ENCODE peak calls at places on chromosome 14, in eight cellular contexts. U is adrenal gland; W is sigmoid colon; H is testis; E is PC-9; A is CD8-positive, alpha-beta T cell; T is cardiac muscle cell; Z is H9. B is an unnamed sample.

GRCh38 chr14:73235531-73236155 is 1.7 kb upstream of the PAPLN start:
- DNase-seq in U (no peak), W (peak; percentile 64), H (peak; percentile 71), E (no peak), A (no peak), T (peak; percentile 84), Z (peak; percentile 60), B (no peak)

GRCh38 chr14:86712727-86713126 is 1182.8 kb downstream of the FLRT2 start:
- DNase-seq in U (no peak), W (no peak), H (no peak), E (no peak), A (no peak), T (no peak), Z (no peak), B (no peak)

GRCh38 chr14:56118611-56119181 is 485 bp downstream of the PELI2 start:
- DNase-seq in U (peak; percentile 38), W (peak; percentile 71), H (peak; percentile 43), E (peak; percentile 15), A (peak; percentile 27), T (peak; percentile 18), Z (no peak), B (peak; percentile 12)

GRCh38 chr14:71438684-71439083 is 493.5 kb upstream of the RGS6 start:
- DNase-seq in U (peak; percentile 15), W (no peak), H (no peak), E (no peak), A (no peak), T (peak; percentile 39), Z (no peak), B (no peak)

GRCh38 chr14:66503532-66503931 is 4.4 kb upstream of the GPHN start:
- DNase-seq in U (no peak), W (no peak), H (no peak), E (no peak), A (no peak), T (peak; percentile 81), Z (no peak), B (no peak)

GRCh38 chr14:26596722-26597030 is 1.2 kb downstream of the NOVA1 start:
- DNase-seq in U (peak; percentile 7), W (peak; percentile 63), H (peak; percentile 22), E (no peak), A (no peak), T (peak; percentile 20), Z (peak; percentile 25), B (no peak)

GRCh38 chr14:104438166-104438887 is 141.2 kb upstream of the C14orf180 start:
- DNase-seq in U (no peak), W (no peak), H (no peak), E (no peak), A (no peak), T (no peak), Z (no peak), B (no peak)

GRCh38 chr14:74548881-74549280 is 55.3 kb downstream of the ISCA2 start:
- DNase-seq in U (peak; percentile 37), W (peak; percentile 75), H (no peak), E (no peak), A (no peak), T (peak; percentile 72), Z (no peak), B (no peak)

GRCh38 chr14:105845725-105846309 is 319.4 kb downstream of the TMEM121 start:
- DNase-seq in U (no peak), W (no peak), H (no peak), E (no peak), A (no peak), T (no peak), Z (no peak), B (no peak)

GRCh38 chr14:50928002-50928635 is 16.2 kb downstream of the PYGL start:
- DNase-seq in U (peak; percentile 20), W (no peak), H (no peak), E (no peak), A (no peak), T (peak; percentile 95), Z (no peak), B (no peak)

GRCh38 chr14:90561031-90561430 is 164.2 kb downstream of the CALM1 start:
- DNase-seq in U (no peak), W (peak; percentile 61), H (no peak), E (no peak), A (no peak), T (no peak), Z (no peak), B (no peak)

GRCh38 chr14:91886961-91887360 is 19.6 kb upstream of the TC2N start:
- DNase-seq in U (no peak), W (no peak), H (no peak), E (no peak), A (no peak), T (no peak), Z (no peak), B (no peak)

DNA sequence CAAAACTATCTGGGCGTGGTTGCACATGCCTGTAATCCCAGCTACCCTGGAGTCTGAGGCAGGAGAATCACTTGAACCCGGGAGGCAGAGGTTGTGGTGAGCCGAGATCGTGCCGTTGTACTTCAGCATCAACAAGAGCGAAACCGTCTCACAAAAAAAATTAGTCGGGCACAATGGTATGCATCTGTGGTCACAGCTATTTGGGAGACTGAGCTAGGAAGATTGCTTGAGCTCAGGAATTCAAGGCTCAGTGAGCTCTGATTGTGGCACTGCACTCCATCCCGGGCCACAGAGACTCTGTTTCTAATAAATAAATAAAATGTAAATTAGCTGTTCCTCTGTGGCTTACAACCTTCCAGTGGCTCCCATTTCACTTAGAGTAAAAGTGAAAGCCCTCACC is 28.0 kb downstream of the RCOR1 start:
- DNase-seq in U (no peak), W (no peak), H (no peak), E (no peak), A (no peak), T (peak; percentile 46), Z (no peak), B (no peak)
- H3K27ac ChIP-seq in U (no peak overlapping the region), W (no peak overlapping the region), H (no peak overlapping the region), E (no peak overlapping the region), A (no peak overlapping the region), T (no peak overlapping the region), Z (no peak overlapping the region), B (no peak overlapping the region)

GRCh38 chr14:88904206-88904647 is 79.8 kb downstream of the TTC8 start:
- DNase-seq in U (no peak), W (no peak), H (no peak), E (no peak), A (no peak), T (no peak), Z (no peak), B (no peak)

GRCh38 chr14:88902850-88903249 is 78.4 kb downstream of the TTC8 start:
- DNase-seq in U (no peak), W (no peak), H (no peak), E (no peak), A (no peak), T (no peak), Z (no peak), B (no peak)

GRCh38 chr14:88904864-88905263 is 80.4 kb downstream of the TTC8 start:
- DNase-seq in U (no peak), W (no peak), H (no peak), E (no peak), A (no peak), T (peak; percentile 61), Z (no peak), B (no peak)

GRCh38 chr14:88901199-88901588 is 76.7 kb downstream of the TTC8 start:
- DNase-seq in U (no peak), W (no peak), H (no peak), E (no peak), A (no peak), T (no peak), Z (no peak), B (no peak)

DNA sequence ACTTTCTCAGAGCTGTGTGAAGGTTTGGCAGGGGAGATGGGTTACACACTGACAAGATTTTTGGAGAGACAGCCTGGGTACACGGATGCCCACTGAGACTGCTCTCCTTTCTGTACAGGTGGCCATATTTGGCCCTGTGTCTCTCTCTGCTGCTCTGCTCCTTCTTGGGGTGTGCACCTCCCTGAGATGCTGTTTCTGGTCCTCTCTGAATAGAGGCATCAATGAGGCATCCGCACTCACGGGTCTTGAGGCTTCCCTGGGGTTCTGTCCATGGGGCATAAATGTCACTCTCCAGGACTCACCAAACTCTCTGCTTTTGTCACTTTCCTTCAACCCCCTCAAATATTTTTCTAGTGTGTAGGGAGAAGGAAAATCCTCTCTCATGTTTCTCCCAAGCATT is 77.5 kb downstream of the TTC8 start:
- DNase-seq in U (no peak), W (no peak), H (no peak), E (no peak), A (no peak), T (no peak), Z (no peak), B (no peak)
- TF ChIP-seq CTCF in U (no peak), W (no peak), H (no peak), E (no peak), A (no peak), T (no peak), Z (no peak), B (no peak)

GRCh38 chr14:63735720-63736119 is 7.9 kb upstream of the SGPP1 start:
- DNase-seq in U (no peak), W (no peak), H (no peak), E (no peak), A (no peak), T (no peak), Z (no peak), B (no peak)

DNA sequence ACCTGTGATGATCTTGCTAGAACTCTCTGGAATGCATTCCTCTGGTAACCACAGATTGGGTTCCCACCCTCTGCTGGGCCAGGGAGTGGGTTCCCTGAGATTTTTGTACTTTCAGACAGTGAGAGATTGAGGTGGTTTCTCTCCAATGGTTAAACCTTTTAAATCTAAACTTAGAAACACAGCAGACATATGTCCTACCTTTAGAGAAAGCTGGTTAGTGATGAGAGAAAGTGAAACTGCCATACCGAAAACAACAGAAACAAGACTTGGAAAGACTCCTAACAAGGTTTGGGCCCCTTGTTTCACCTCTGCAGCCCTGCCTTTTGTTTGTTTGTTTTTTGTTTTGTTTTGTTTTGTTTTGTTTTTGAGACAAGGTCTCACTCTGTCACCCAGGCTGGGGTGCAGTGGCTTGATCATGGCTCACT is 9.7 kb upstream of the SGPP1 start:
- DNase-seq in U (no peak), W (no peak), H (no peak), E (no peak), A (no peak), T (no peak), Z (no peak), B (no peak)
- H3K27ac ChIP-seq in U (no peak overlapping the region), W (no peak overlapping the region), H (no peak overlapping the region), E (no peak overlapping the region), A (no peak overlapping the region), T (no peak overlapping the region), Z (no peak overlapping the region), B (no peak overlapping the region)

GRCh38 chr14:59460378-59460777 is 4.8 kb downstream of the GPR135 start:
- DNase-seq in U (no peak), W (no peak), H (no peak), E (no peak), A (no peak), T (no peak), Z (no peak), B (no peak)

GRCh38 chr14:59463773-59464650 is 1.2 kb downstream of the GPR135 start:
- DNase-seq in U (peak; percentile 28), W (peak; percentile 68), H (peak; percentile 31), E (no peak), A (no peak), T (peak; percentile 60), Z (peak; percentile 59), B (no peak)

GRCh38 chr14:59461891-59462290 is 3.3 kb downstream of the GPR135 start:
- DNase-seq in U (no peak), W (no peak), H (no peak), E (no peak), A (no peak), T (no peak), Z (no peak), B (no peak)

GRCh38 chr14:59465570-59466150 is 480 bp upstream of the GPR135 start:
- DNase-seq in U (no peak), W (no peak), H (no peak), E (no peak), A (peak; percentile 47), T (no peak), Z (no peak), B (no peak)

GRCh38 chr14:59464651-59465569 is at the start of gene GPR135:
- DNase-seq in U (peak; percentile 80), W (peak; percentile 88), H (peak; percentile 72), E (no peak), A (peak; percentile 60), T (peak; percentile 65), Z (peak; percentile 75), B (peak; percentile 77)
- TF ChIP-seq CTCF in U (no peak), W (no peak), H (no peak), E (no peak), A (no peak), T (no peak), Z (no peak), B (no peak)